ENCODE peak calls at places on chromosomes 4 and X, in eight cellular contexts. F, G, A, N, B, H, Y and T are unnamed samples.

GRCh38 chrX:32483534-32484136 is 727.7 kb downstream of the DMD start:
- DNase-seq in H (no peak), G (no peak), F (peak), B (no peak), Y (no peak), A (no peak), N (no peak), T (no peak)

GRCh38 chr4:88360791-88361190 is 17.9 kb upstream of the HERC6 start:
- DNase-seq in N (peak), Y (no peak), H (no peak), A (no peak), G (no peak), B (no peak), F (no peak), T (no peak)

GRCh38 chrX:68894513-68895338 is 65.9 kb downstream of the EFNB1 start:
- DNase-seq in H (peak), N (peak), F (peak), Y (peak), G (no peak), B (peak), A (peak), T (no peak)

GRCh38 chrX:79081895-79082512 is 62.5 kb upstream of the GPR174 start:
- DNase-seq in A (no peak), G (no peak), H (peak), N (no peak), B (peak), Y (peak), F (peak), T (peak)

GRCh38 chr4:110120506-110120905 is 77.9 kb downstream of the ELOVL6 start:
- DNase-seq in F (no peak), B (no peak), N (no peak), Y (no peak), H (no peak), G (no peak), A (no peak), T (no peak)

GRCh38 chr4:56681849-56682175 is 716 bp upstream of the HOPX start:
- DNase-seq in F (no peak), N (no peak), Y (no peak), A (no peak), G (no peak), B (no peak), H (no peak), T (no peak)

GRCh38 chr4:3202836-3203820 is 45.8 kb upstream of the MSANTD1 start:
- DNase-seq in G (no peak), N (no peak), F (peak), A (no peak), B (no peak), H (peak), Y (peak), T (no peak)

GRCh38 chrX:68511255-68511654 is 12.4 kb downstream of the YIPF6 start:
- DNase-seq in H (peak), G (no peak), F (peak), A (no peak), N (no peak), Y (peak), B (peak), T (peak)

GRCh38 chrX:134782796-134783195 is 124.5 kb upstream of the PLAC1 start:
- DNase-seq in N (no peak), H (peak), G (no peak), B (peak), F (peak), Y (no peak), A (no peak), T (no peak)

GRCh38 chr4:14022428-14022827 is 394.9 kb upstream of the BOD1L1 start:
- DNase-seq in G (no peak), F (peak), H (peak), Y (no peak), A (no peak), N (no peak), B (peak), T (no peak)

DNA sequence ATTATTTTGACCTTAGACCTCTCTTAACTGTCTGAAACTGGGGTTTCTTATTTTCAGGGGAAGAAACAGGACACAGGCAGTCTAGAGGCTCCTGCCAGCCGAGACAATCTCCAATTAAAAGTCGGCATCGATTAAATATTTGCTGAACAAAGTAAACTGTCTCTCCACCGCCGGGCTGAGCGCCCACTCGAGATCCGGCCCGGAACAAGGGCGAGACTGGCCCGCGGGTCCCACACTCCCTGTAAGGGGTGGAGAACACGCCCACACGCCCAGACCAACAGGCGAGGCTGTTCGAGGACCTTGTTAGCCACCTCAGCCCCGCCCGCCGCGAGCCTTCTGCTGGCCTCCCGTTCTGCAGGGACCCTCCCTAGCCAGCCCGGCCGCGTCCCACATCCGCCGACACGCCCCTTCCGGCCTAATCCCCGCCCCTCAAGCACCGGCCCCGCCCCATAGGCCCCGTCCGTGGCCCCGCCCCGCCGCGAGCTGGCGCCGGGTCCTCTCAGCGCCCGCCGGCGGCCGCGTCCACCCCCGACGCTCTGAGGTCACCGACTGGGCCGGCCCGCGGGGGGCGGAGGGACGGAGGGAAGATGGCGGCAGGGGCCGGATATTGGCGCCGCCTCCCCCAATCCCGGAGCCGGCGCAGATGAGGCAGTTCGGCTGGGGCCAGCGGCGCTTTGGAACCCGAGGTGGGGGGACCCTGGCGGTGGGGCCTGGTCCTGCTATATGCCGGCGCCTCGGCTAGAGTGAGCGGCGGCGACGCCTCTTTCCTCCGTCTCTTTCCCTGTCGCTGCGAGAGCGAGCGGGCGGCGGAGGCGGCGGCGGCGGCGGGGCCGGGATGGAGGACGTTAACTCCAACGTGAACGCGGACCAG is at the start of gene SLAIN2:
- DNase-seq in H (peak), G (peak), B (peak), Y (peak), A (peak), F (peak), N (peak), T (peak)
- TF ChIP-seq CTCF in H (peak), G (peak), B (no peak), Y (peak), A (no peak), F (peak), N (peak), T (peak)

GRCh38 chr4:172826346-172826745 is 342.3 kb upstream of the GALNT7 start:
- DNase-seq in H (peak), N (no peak), G (no peak), F (no peak), B (no peak), Y (no peak), A (no peak), T (no peak)

GRCh38 chr4:172826866-172827265 is 341.7 kb upstream of the GALNT7 start:
- DNase-seq in F (peak), H (peak), N (no peak), G (no peak), Y (no peak), B (no peak), A (no peak), T (no peak)

DNA sequence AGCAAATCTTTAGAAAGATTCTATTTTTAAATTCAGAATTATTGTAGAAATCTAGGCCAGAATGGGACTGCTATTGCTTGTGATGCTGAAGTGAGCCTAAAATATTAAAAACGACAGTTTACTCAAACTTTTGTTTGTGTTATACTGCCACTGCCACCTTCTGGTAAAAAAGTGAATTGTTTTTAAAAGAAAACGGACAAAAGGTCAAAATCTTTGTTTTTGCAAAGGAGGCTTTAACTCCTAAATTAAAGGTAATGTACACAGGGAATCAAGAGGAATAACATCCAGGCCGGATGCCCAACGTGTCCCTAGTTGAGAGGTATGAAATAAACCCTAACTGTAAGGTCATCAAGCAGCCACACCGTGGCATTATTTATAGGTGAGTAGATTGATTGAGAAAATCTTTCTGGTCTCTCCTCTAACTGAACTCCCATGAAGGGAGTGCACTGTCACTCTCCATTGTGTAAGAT is 338.3 kb upstream of the GALNT7 start:
- DNase-seq in Y (no peak), F (peak), A (no peak), G (no peak), B (no peak), H (peak), N (no peak), T (no peak)
- TF ChIP-seq CTCF in Y (peak), F (peak), A (peak), G (peak), B (peak), H (peak), N (peak), T (no peak)

DNA sequence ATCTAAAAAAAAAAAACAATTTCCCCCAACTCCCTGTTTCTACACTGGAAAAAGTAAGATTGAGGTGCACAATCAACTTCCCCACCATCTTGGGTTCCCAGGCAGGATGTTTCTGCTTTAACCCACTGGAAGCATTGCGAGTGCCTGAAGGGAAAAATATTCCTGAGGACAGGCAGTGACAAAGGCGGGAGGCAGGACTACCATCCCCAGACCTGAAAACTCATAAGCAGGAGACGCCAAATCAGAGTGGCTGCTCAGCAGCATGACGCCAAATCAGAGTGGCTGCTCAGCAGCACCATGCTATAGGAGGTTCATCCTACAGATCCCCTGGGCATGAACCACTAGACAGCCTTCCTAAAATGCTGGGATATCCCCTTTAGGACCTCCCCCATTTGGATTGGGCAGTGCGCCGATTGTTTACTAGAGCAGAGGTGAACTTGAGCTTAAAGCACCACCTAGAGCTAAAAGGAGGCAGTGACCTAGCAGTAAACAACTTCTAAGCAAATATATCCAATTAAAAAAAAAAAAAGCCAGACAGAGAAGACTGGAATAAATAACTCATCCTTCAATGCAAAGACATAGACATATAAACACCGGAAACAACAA is 35.0 kb upstream of the GK start:
- DNase-seq in F (peak), H (no peak), B (no peak), Y (no peak), N (no peak), A (no peak), G (no peak), T (no peak)
- TF ChIP-seq CTCF in F (peak), H (no peak), B (no peak), Y (peak), N (no peak), A (peak), G (no peak), T (peak)

GRCh38 chr4:165355900-165356300 is 22.9 kb upstream of the CPE start:
- DNase-seq in B (no peak), Y (peak), H (peak), F (peak), G (no peak), A (no peak), N (no peak), T (no peak)

GRCh38 chr4:165345663-165346417 is 18.4 kb downstream of the MSMO1 start:
- DNase-seq in Y (no peak), N (no peak), A (no peak), G (no peak), B (no peak), F (no peak), H (peak), T (no peak)

GRCh38 chr4:165347647-165348569 is 20.4 kb downstream of the MSMO1 start:
- DNase-seq in H (no peak), F (no peak), G (no peak), B (no peak), Y (no peak), N (no peak), A (no peak), T (no peak)

GRCh38 chr4:165351359-165352130 is 24.1 kb downstream of the MSMO1 start:
- DNase-seq in F (no peak), A (no peak), N (no peak), G (no peak), B (no peak), Y (no peak), H (no peak), T (no peak)
- TF ChIP-seq CTCF in F (no peak), A (no peak), N (no peak), G (no peak), B (no peak), Y (no peak), H (no peak), T (no peak)

DNA sequence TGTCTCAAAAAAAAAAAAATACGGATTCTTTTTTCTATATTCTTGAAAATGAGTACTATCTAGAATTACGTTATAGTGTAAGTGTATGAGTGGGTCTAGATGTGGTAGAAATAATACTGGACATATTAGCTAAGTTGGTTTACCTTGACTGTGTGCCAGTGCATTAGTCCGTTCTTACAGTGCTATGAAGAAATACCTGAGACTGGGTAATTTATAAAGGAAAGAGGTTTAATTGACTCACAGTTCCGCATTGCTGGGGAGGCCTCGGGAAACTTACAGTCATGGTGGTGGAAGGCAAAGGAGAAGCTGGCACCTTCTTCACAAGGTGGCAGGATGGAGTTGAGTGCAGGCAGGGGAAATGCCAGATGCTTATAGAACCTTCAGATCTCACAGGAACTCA is 92.4 kb downstream of the ARHGAP10 start:
- DNase-seq in F (no peak), A (no peak), N (no peak), G (no peak), Y (no peak), H (no peak), B (no peak), T (no peak)
- TF ChIP-seq CTCF in F (no peak), A (no peak), N (no peak), G (no peak), Y (no peak), H (no peak), B (no peak), T (no peak)

GRCh38 chr4:151644625-151645024 is 116.2 kb downstream of the GATB start:
- DNase-seq in B (no peak), Y (peak), H (no peak), N (no peak), G (no peak), F (no peak), A (no peak), T (peak)
- TF ChIP-seq CTCF in B (peak), Y (peak), H (peak), N (peak), G (peak), F (peak), A (peak), T (peak)

GRCh38 chr4:69830529-69831269 is 29.2 kb downstream of the SULT1E1 start:
- DNase-seq in H (peak), N (no peak), A (no peak), Y (peak), B (peak), F (peak), G (no peak), T (peak)
- TF ChIP-seq CTCF in H (no peak), N (no peak), A (no peak), Y (peak), B (no peak), F (peak), G (no peak), T (peak)

GRCh38 chr4:40627540-40627939 is 2.1 kb downstream of the RBM47 start:
- DNase-seq in B (no peak), N (no peak), Y (no peak), F (no peak), H (no peak), A (no peak), G (no peak), T (no peak)

GRCh38 chr4:40630335-40631021 is 814 bp upstream of the RBM47 start:
- DNase-seq in A (peak), Y (peak), B (no peak), N (peak), H (no peak), G (no peak), F (no peak), T (no peak)

GRCh38 chr4:40626183-40626990 is 3.3 kb downstream of the RBM47 start:
- DNase-seq in A (no peak), H (no peak), G (no peak), F (peak), N (no peak), Y (peak), B (no peak), T (no peak)

GRCh38 chr4:40629401-40630334 is at the start of gene RBM47:
- DNase-seq in B (peak), G (no peak), N (peak), Y (peak), F (peak), A (peak), H (peak), T (peak)

GRCh38 chr4:40628888-40629287 is 776 bp downstream of the RBM47 start:
- DNase-seq in B (no peak), Y (no peak), N (no peak), F (no peak), G (no peak), A (no peak), H (no peak), T (no peak)
- TF ChIP-seq CTCF in B (no peak), Y (no peak), N (no peak), F (no peak), G (no peak), A (no peak), H (no peak), T (no peak)